ENCODE peak calls at places on chromosomes 13 and 19, in five cellular contexts. Q, P, T, O and M are unnamed samples.

GRCh38 chr13:75426421-75426820 is 55.5 kb downstream of the TBC1D4 start:
- DNase-seq in Q (no peak), P (no peak), T (no peak), O (no peak), M (no peak)

GRCh38 chr13:33228645-33229445 is 56.7 kb downstream of the STARD13 start:
- DNase-seq in Q (no peak), P (peak; percentile 78), T (peak; percentile 69), O (peak; percentile 76), M (peak; percentile 28)

GRCh38 chr19:36106441-36106840 is 4.5 kb upstream of the OVOL3 start:
- DNase-seq in Q (no peak), P (no peak), T (no peak), O (no peak), M (no peak)

GRCh38 chr13:94658926-94659649 is 53.3 kb downstream of the SOX21 start:
- DNase-seq in Q (no peak), P (peak; percentile 11), T (no peak), O (no peak), M (no peak)

GRCh38 chr13:57631607-57632275 is at the start of gene PCDH17:
- DNase-seq in Q (peak; percentile 32), P (peak; percentile 37), T (no peak), O (peak; percentile 71), M (no peak)

GRCh38 chr13:102045713-102046112 is 356.1 kb downstream of the FGF14 start:
- DNase-seq in Q (no peak), P (no peak), T (no peak), O (no peak), M (no peak)

GRCh38 chr19:51240866-51241265 is 10.0 kb upstream of the SIGLECL1 start:
- DNase-seq in Q (no peak), P (no peak), T (no peak), O (no peak), M (no peak)

GRCh38 chr13:49366841-49367240 is 77.0 kb downstream of the CAB39L start:
- DNase-seq in Q (no peak), P (no peak), T (no peak), O (peak; percentile 50), M (no peak)

GRCh38 chr13:109707044-109707794 is 79.2 kb downstream of the IRS2 start:
- DNase-seq in Q (no peak), P (no peak), T (no peak), O (no peak), M (no peak)

GRCh38 chr13:110528371-110528770 is 33.2 kb downstream of the RAB20 start:
- DNase-seq in Q (no peak), P (peak; percentile 95), T (no peak), O (no peak), M (no peak)

GRCh38 chr13:90872491-90873025 is 474.9 kb upstream of the MIR17HG start:
- DNase-seq in Q (no peak), P (no peak), T (no peak), O (no peak), M (no peak)

GRCh38 chr13:30792257-30793000 is 57.1 kb downstream of the ALOX5AP start:
- DNase-seq in Q (peak; percentile 71), P (peak; percentile 97), T (peak; percentile 72), O (peak; percentile 98), M (peak; percentile 7)

GRCh38 chr13:98525852-98526512 is 50.9 kb downstream of the STK24 start:
- DNase-seq in Q (no peak), P (no peak), T (no peak), O (no peak), M (no peak)

GRCh38 chr13:24606486-24607170 is 73.6 kb upstream of the ATP12A start:
- DNase-seq in Q (no peak), P (no peak), T (no peak), O (no peak), M (no peak)

GRCh38 chr13:109869312-109870237 is 83.2 kb upstream of the IRS2 start:
- DNase-seq in Q (peak; percentile 81), P (no peak), T (no peak), O (peak; percentile 74), M (no peak)

GRCh38 chr13:74574964-74575728 is 440.9 kb upstream of the KLF12 start:
- DNase-seq in Q (no peak), P (no peak), T (no peak), O (no peak), M (no peak)

GRCh38 chr13:64639206-64639605 is 2590.9 kb downstream of the PCDH9 start:
- DNase-seq in Q (no peak), P (peak; percentile 58), T (no peak), O (no peak), M (no peak)

GRCh38 chr13:112959701-112960542 is 9.1 kb upstream of the MCF2L start:
- DNase-seq in Q (no peak), P (no peak), T (no peak), O (no peak), M (no peak)

GRCh38 chr13:41107104-41107571 is 25.5 kb downstream of the KBTBD6 start:
- DNase-seq in Q (no peak), P (no peak), T (no peak), O (no peak), M (no peak)

GRCh38 chr13:34066344-34066743 is 248.4 kb downstream of the RFC3 start:
- DNase-seq in Q (no peak), P (no peak), T (no peak), O (no peak), M (no peak)

GRCh38 chr19:4187313-4188122 is 5.0 kb downstream of the ANKRD24 start:
- DNase-seq in Q (no peak), P (no peak), T (no peak), O (no peak), M (no peak)

GRCh38 chr19:53102186-53102585 is 1.0 kb downstream of the ZNF160 start:
- DNase-seq in Q (no peak), P (no peak), T (no peak), O (no peak), M (peak; percentile 7)

GRCh38 chr19:13260883-13261653 is 110.9 kb downstream of the IER2 start:
- DNase-seq in Q (no peak), P (peak; percentile 87), T (no peak), O (peak; percentile 66), M (no peak)

GRCh38 chr13:20902438-20903163 is at the start of gene XPO4:
- DNase-seq in Q (peak; percentile 83), P (peak; percentile 78), T (peak; percentile 87), O (peak; percentile 94), M (peak; percentile 37)

GRCh38 chr19:45152504-45153338 is 8.1 kb downstream of the NKPD1 start:
- DNase-seq in Q (peak; percentile 39), P (peak; percentile 66), T (no peak), O (peak; percentile 61), M (peak; percentile 50)

GRCh38 chr19:14059093-14059480 is 2.8 kb downstream of the PALM3 start:
- DNase-seq in Q (no peak), P (no peak), T (no peak), O (no peak), M (no peak)

GRCh38 chr19:35048911-35049411 is 7.4 kb downstream of the HPN start:
- DNase-seq in Q (peak; percentile 70), P (no peak), T (no peak), O (no peak), M (no peak)

GRCh38 chr13:53138369-53139036 is 109.9 kb downstream of the OLFM4 start:
- DNase-seq in Q (peak; percentile 33), P (peak; percentile 59), T (peak; percentile 13), O (no peak), M (no peak)

GRCh38 chr19:55809381-55810058 is 22.3 kb downstream of the NLRP11 start:
- DNase-seq in Q (peak; percentile 10), P (peak; percentile 48), T (peak; percentile 94), O (peak; percentile 8), M (peak; percentile 76)

GRCh38 chr19:53503126-53503525 is 34.8 kb upstream of the ZNF331 start:
- DNase-seq in Q (no peak), P (no peak), T (no peak), O (no peak), M (no peak)

GRCh38 chr19:3024870-3025515 is 4.1 kb downstream of the TLE2 start:
- DNase-seq in Q (no peak), P (no peak), T (no peak), O (no peak), M (no peak)

GRCh38 chr19:2253106-2254051 is 2.8 kb downstream of the JSRP1 start:
- DNase-seq in Q (no peak), P (no peak), T (no peak), O (peak; percentile 32), M (no peak)

GRCh38 chr13:113956571-113956970 is 17.3 kb downstream of the C13orf46 start:
- DNase-seq in Q (no peak), P (no peak), T (no peak), O (no peak), M (no peak)

GRCh38 chr13:80012281-80012680 is 328.6 kb downstream of the SPRY2 start:
- DNase-seq in Q (no peak), P (peak; percentile 11), T (no peak), O (no peak), M (no peak)

GRCh38 chr13:31891472-31891871 is 140.1 kb upstream of the FRY start:
- DNase-seq in Q (no peak), P (no peak), T (no peak), O (no peak), M (no peak)